ENCODE peak calls at places on chromosomes 5 and 9, in seven cellular contexts. J is astrocyte of the hippocampus; D is cardiac fibroblast; K is amniotic epithelial cell; F is naive thymus-derived CD4-positive, alpha-beta T cell; A is globus pallidus; I is DND-41. P is an unnamed sample.

GRCh38 chr5:75522542-75522941 is 10.9 kb downstream of the POLK start:
- DNase-seq in J (no peak), D (peak), K (no peak), F (no peak), A (no peak), I (no peak), P (no peak)

GRCh38 chr5:138844812-138845513 is 30.2 kb downstream of the LRRTM2 start:
- DNase-seq in J (peak), D (peak), K (peak), F (no peak), A (no peak), I (no peak), P (peak)

GRCh38 chr5:76556511-76557221 is 66.5 kb downstream of the F2RL2 start:
- DNase-seq in J (no peak), D (no peak), K (no peak), F (no peak), A (no peak), I (no peak), P (no peak)

GRCh38 chr9:22201256-22201655 is 192.2 kb upstream of the CDKN2B start:
- DNase-seq in J (no peak), D (no peak), K (peak), F (no peak), A (no peak), I (no peak), P (no peak)

GRCh38 chr9:137534256-137535119 is 15.7 kb downstream of the PNPLA7 start:
- DNase-seq in J (peak), D (peak), K (peak), F (peak), A (no peak), I (no peak), P (peak)

GRCh38 chr5:115262405-115263247 is at the start of gene PGGT1B:
- DNase-seq in J (peak), D (peak), K (peak), F (peak), A (peak), I (peak), P (peak)

GRCh38 chr5:31232273-31232888 is 38.9 kb downstream of the CDH6 start:
- DNase-seq in J (peak), D (peak), K (peak), F (no peak), A (peak), I (peak), P (peak)

GRCh38 chr9:101848485-101848919 is 110.1 kb upstream of the GRIN3A start:
- DNase-seq in J (peak), D (no peak), K (no peak), F (no peak), A (no peak), I (no peak), P (no peak)

GRCh38 chr9:22446589-22446949 is at the start of gene DMRTA1:
- DNase-seq in J (peak), D (peak), K (peak), F (no peak), A (peak), I (no peak), P (peak)

GRCh38 chr9:134189475-134190231 is 25.3 kb upstream of the RNU6ATAC start:
- DNase-seq in J (no peak), D (no peak), K (no peak), F (no peak), A (no peak), I (no peak), P (no peak)

GRCh38 chr9:113372059-113372458 is 4.7 kb downstream of the HDHD3 start:
- DNase-seq in J (no peak), D (no peak), K (no peak), F (no peak), A (no peak), I (no peak), P (no peak)

GRCh38 chr9:36074870-36075532 is 38.3 kb downstream of the RECK start:
- DNase-seq in J (peak), D (peak), K (peak), F (no peak), A (peak), I (no peak), P (peak)

GRCh38 chr9:128469070-128469469 is 13.3 kb downstream of the ODF2 start:
- DNase-seq in J (no peak), D (no peak), K (no peak), F (no peak), A (no peak), I (no peak), P (no peak)

GRCh38 chr9:37005517-37006140 is 28.4 kb downstream of the PAX5 start:
- DNase-seq in J (no peak), D (no peak), K (no peak), F (no peak), A (no peak), I (no peak), P (no peak)

GRCh38 chr5:170485606-170485911 is 18.3 kb upstream of the KCNIP1 start:
- DNase-seq in J (no peak), D (no peak), K (no peak), F (no peak), A (no peak), I (no peak), P (no peak)

GRCh38 chr5:62690421-62690820 is 111.8 kb downstream of the LRRC70 start:
- DNase-seq in J (no peak), D (no peak), K (no peak), F (no peak), A (no peak), I (no peak), P (no peak)

GRCh38 chr5:17441351-17441750 is 56.7 kb upstream of the TAF11L2 start:
- DNase-seq in J (peak), D (peak), K (peak), F (no peak), A (no peak), I (no peak), P (peak)

GRCh38 chr9:130627896-130628792 is 36.2 kb upstream of the PRDM12 start:
- DNase-seq in J (no peak), D (no peak), K (no peak), F (no peak), A (no peak), I (no peak), P (no peak)

GRCh38 chr9:4297151-4297794 is 2.6 kb downstream of the GLIS3 start:
- DNase-seq in J (peak), D (peak), K (peak), F (peak), A (peak), I (peak), P (peak)

GRCh38 chr9:132742821-132743311 is 72.6 kb downstream of the GTF3C4 start:
- DNase-seq in J (no peak), D (no peak), K (no peak), F (no peak), A (no peak), I (peak), P (no peak)

GRCh38 chr5:148379340-148379739 is 4.4 kb upstream of the FBXO38 start:
- DNase-seq in J (no peak), D (no peak), K (no peak), F (no peak), A (no peak), I (no peak), P (no peak)

GRCh38 chr5:146048994-146049703 is 56.2 kb downstream of the PLAC8L1 start:
- DNase-seq in J (peak), D (peak), K (peak), F (no peak), A (peak), I (peak), P (peak)

GRCh38 chr9:69675563-69675962 is 3.4 kb upstream of the APBA1 start:
- DNase-seq in J (no peak), D (peak), K (no peak), F (no peak), A (no peak), I (no peak), P (no peak)

GRCh38 chr5:27034531-27034930 is 3.9 kb downstream of the CDH9 start:
- DNase-seq in J (no peak), D (no peak), K (no peak), F (no peak), A (no peak), I (no peak), P (no peak)

GRCh38 chr9:113409481-113409880 is 994 bp downstream of the POLE3 start:
- DNase-seq in J (no peak), D (no peak), K (no peak), F (no peak), A (no peak), I (no peak), P (no peak)

GRCh38 chr9:114372971-114373591 is 14.7 kb downstream of the AKNA start:
- DNase-seq in J (no peak), D (no peak), K (no peak), F (peak), A (peak), I (peak), P (no peak)

GRCh38 chr9:16245756-16246440 is 624.6 kb downstream of the BNC2 start:
- DNase-seq in J (no peak), D (peak), K (peak), F (no peak), A (no peak), I (no peak), P (no peak)

GRCh38 chr9:23551171-23551795 is 274.8 kb downstream of the ELAVL2 start:
- DNase-seq in J (no peak), D (no peak), K (no peak), F (no peak), A (peak), I (no peak), P (no peak)

GRCh38 chr9:114392749-114393112 is 4.9 kb upstream of the AKNA start:
- DNase-seq in J (no peak), D (no peak), K (no peak), F (no peak), A (no peak), I (no peak), P (no peak)

GRCh38 chr9:136614372-136614922 is 48.3 kb upstream of the EGFL7 start:
- DNase-seq in J (peak), D (peak), K (peak), F (no peak), A (no peak), I (no peak), P (peak)

GRCh38 chr9:130906727-130907416 is 10.3 kb upstream of the QRFP start:
- DNase-seq in J (no peak), D (no peak), K (no peak), F (no peak), A (no peak), I (no peak), P (no peak)

GRCh38 chr9:91516061-91516460 is 92.4 kb upstream of the NFIL3 start:
- DNase-seq in J (no peak), D (no peak), K (no peak), F (no peak), A (no peak), I (no peak), P (no peak)

GRCh38 chr5:103094737-103095136 is 25.2 kb downstream of the GIN1 start:
- DNase-seq in J (no peak), D (no peak), K (peak), F (no peak), A (no peak), I (no peak), P (peak)

GRCh38 chr9:120482424-120483186 is 97.4 kb downstream of the CDK5RAP2 start:
- DNase-seq in J (peak), D (no peak), K (peak), F (no peak), A (no peak), I (no peak), P (no peak)

GRCh38 chr9:119868694-119869093 is 499.5 kb upstream of the BRINP1 start:
- DNase-seq in J (peak), D (no peak), K (no peak), F (no peak), A (no peak), I (no peak), P (no peak)